ENCODE peak calls at places on chromosomes 7 and 10, in five cellular contexts. C is BJ, K is A549, E is C1 segment of cervical spinal cord, A is GM19239. M is an unnamed sample.

GRCh38 chr7:128830231-128831177 is at the start of gene FLNC:
- DNase-seq in C (no peak), K (no peak), E (no peak), A (no peak), M (no peak)

GRCh38 chr10:132427939-132428367 is 31.0 kb downstream of the PWWP2B start:
- DNase-seq in C (no peak), K (no peak), E (no peak), A (no peak), M (no peak)

GRCh38 chr7:151395036-151395367 is 14.8 kb downstream of the WDR86 start:
- DNase-seq in C (no peak), K (no peak), E (no peak), A (no peak), M (no peak)

GRCh38 chr10:84654671-84655070 is 326.3 kb downstream of the CCSER2 start:
- DNase-seq in C (no peak), K (no peak), E (no peak), A (no peak), M (no peak)

GRCh38 chr7:158252837-158253669 is 334.6 kb downstream of the PTPRN2 start:
- DNase-seq in C (no peak), K (no peak), E (no peak), A (no peak), M (no peak)

GRCh38 chr7:134695321-134695860 is 48.7 kb downstream of the BPGM start:
- DNase-seq in C (peak), K (no peak), E (no peak), A (no peak), M (no peak)

GRCh38 chr7:99975782-99976521 is at the start of gene AZGP1:
- DNase-seq in C (no peak), K (no peak), E (peak), A (no peak), M (no peak)

GRCh38 chr10:48523820-48524758 is 80.8 kb downstream of the ARHGAP22 start:
- DNase-seq in C (no peak), K (peak), E (peak), A (no peak), M (no peak)

GRCh38 chr7:45920543-45921380 is at the start of gene IGFBP3:
- DNase-seq in C (no peak), K (peak), E (no peak), A (no peak), M (no peak)

GRCh38 chr7:115094163-115094562 is 172.3 kb downstream of the MDFIC start:
- DNase-seq in C (no peak), K (no peak), E (no peak), A (no peak), M (peak)

GRCh38 chr10:9814285-9814866 is 1203.3 kb upstream of the CELF2 start:
- DNase-seq in C (peak), K (no peak), E (no peak), A (no peak), M (peak)

M was measured in renal cortical epithelial cell.